ENCODE peak calls at places on chromosomes 16 and 17, in five cellular contexts. E, L, T, C and Z are unnamed samples.

GRCh38 chr17:39676198-39676819 is 8.1 kb downstream of the PNMT start:
- DNase-seq in E (no peak), L (no peak), T (peak), C (no peak), Z (peak)

GRCh38 chr16:67388191-67388590 is 5.1 kb downstream of the TPPP3 start:
- DNase-seq in E (no peak), L (no peak), T (no peak), C (no peak), Z (no peak)

GRCh38 chr16:67198238-67198734 is 645 bp upstream of the ELMO3 start:
- DNase-seq in E (peak), L (no peak), T (peak), C (peak), Z (peak)

GRCh38 chr17:43938838-43939182 is 3.5 kb downstream of the PPY start:
- DNase-seq in E (no peak), L (no peak), T (no peak), C (no peak), Z (no peak)

GRCh38 chr16:57137043-57137442 is 44.7 kb downstream of the CPNE2 start:
- DNase-seq in E (no peak), L (no peak), T (no peak), C (no peak), Z (no peak)

GRCh38 chr16:82633964-82634600 is 7.3 kb downstream of the CDH13 start:
- DNase-seq in E (peak), L (no peak), T (no peak), C (peak), Z (no peak)

GRCh38 chr16:79658301-79659001 is 57.9 kb upstream of the MAF start:
- DNase-seq in E (peak), L (peak), T (peak), C (peak), Z (no peak)

GRCh38 chr16:11677959-11678881 is 10.0 kb downstream of the SNN start:
- DNase-seq in E (no peak), L (no peak), T (no peak), C (no peak), Z (peak)

GRCh38 chr16:27349276-27349675 is 35.5 kb downstream of the IL4R start:
- DNase-seq in E (no peak), L (no peak), T (no peak), C (no peak), Z (no peak)

GRCh38 chr17:38742431-38743308 is 5.5 kb downstream of the PCGF2 start:
- DNase-seq in E (peak), L (peak), T (no peak), C (peak), Z (peak)

GRCh38 chr17:61551255-61551742 is 39.7 kb downstream of the NACA2 start:
- DNase-seq in E (no peak), L (no peak), T (no peak), C (peak), Z (no peak)

GRCh38 chr17:4998666-4999428 is 1.1 kb downstream of the KIF1C start:
- DNase-seq in E (no peak), L (no peak), T (peak), C (no peak), Z (peak)

GRCh38 chr17:17713839-17714238 is 32.6 kb downstream of the RAI1 start:
- DNase-seq in E (no peak), L (no peak), T (peak), C (peak), Z (peak)
- TF ChIP-seq CTCF in E (no peak), L (no peak), T (no peak), C (no peak), Z (no peak)

GRCh38 chr16:3655791-3656490 is 1.4 kb downstream of the DNASE1 start:
- DNase-seq in E (no peak), L (no peak), T (no peak), C (no peak), Z (no peak)

GRCh38 chr16:3655030-3655790 is 719 bp downstream of the DNASE1 start:
- DNase-seq in E (no peak), L (no peak), T (no peak), C (no peak), Z (no peak)

GRCh38 chr16:3652373-3653037 is 2.0 kb upstream of the DNASE1 start:
- DNase-seq in E (no peak), L (no peak), T (peak), C (no peak), Z (no peak)

GRCh38 chr16:3656491-3657468 is 2.3 kb downstream of the DNASE1 start:
- DNase-seq in E (no peak), L (no peak), T (no peak), C (no peak), Z (no peak)

GRCh38 chr16:3654249-3654991 is at the start of gene DNASE1:
- DNase-seq in E (peak), L (peak), T (peak), C (peak), Z (peak)
- H3K27ac ChIP-seq in E (no peak), L (no peak), T (peak), C (no peak), Z (peak)

DNA sequence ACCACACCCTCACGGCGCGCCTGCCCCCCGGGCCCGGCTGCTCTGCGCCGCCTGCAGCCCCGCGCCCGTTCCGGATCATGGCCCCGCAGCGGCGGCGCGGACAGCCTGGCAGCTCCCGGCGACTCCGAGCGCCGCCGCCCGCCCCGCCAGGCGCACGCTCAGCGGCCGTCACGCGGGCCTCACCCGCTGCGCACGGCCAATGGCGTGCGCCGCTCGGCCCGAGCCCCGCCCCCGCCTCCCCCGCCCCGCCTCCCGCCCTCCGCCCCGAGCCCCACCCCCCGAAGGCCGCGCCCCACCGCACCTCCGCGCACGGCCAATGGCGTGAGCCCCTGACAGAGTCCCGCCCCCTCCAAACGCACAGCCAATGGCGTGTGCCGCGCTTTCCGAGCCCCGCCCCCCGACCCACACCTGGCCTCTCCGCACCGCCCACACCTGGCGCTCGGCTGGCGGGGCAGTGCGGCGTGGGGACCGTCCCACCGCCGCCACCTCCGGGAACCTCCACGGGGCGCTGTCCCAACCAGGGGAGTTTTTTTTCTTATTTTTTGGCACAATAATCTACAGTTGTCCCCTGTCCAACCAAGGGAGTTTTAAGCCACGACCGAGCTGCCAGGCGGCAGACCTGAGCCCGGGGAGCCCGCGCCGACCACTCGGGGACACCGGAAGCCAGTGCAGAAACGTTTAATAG is at the start of gene PCYT2:
- DNase-seq in E (peak), L (peak), T (peak), C (peak), Z (peak)
- TF ChIP-seq CTCF in E (no peak), L (no peak), T (no peak), C (no peak), Z (no peak)

GRCh38 chr16:15986261-15986660 is 36.8 kb downstream of the ABCC1 start:
- DNase-seq in E (no peak), L (no peak), T (no peak), C (no peak), Z (no peak)
- H3K27ac ChIP-seq in E (no peak), L (no peak), T (no peak), C (no peak), Z (no peak)

DNA sequence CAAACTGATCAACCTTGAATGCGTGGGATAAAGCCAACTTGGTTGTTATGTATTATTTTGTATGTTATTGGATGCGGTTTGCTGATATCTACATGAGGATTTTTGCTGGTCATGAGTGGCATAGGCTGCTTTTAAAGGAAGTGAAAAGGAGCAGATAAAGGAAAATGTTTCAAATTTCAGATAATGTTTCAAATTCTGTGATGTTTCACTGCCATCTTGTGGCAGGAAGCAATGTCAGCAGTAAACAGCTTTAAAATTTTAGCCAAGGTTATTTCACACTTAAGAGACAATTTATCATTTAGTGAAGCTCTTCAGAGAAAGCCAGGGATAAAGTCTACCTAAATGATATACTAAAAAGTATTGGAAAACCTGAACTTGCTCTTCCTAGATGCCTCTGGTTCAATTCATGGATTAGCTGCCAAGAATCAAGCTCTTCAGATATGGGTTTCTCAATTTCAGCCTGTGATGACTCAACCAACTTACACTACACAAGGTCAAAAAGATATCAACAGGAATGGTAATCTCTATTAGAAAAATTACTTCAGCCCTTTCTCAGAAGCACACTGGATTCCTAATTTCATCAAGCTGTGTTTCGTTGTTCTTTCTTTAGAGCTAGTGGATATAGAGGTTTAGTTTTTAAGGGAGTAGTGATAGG is 136.0 kb upstream of the C17orf78 start:
- DNase-seq in E (no peak), L (no peak), T (no peak), C (peak), Z (no peak)
- TF ChIP-seq CTCF in E (peak), L (peak), T (peak), C (peak), Z (peak)

GRCh38 chr17:45088741-45089140 is 27.6 kb downstream of the NMT1 start:
- DNase-seq in E (no peak), L (no peak), T (no peak), C (no peak), Z (peak)

GRCh38 chr17:45087978-45088377 is 26.9 kb downstream of the NMT1 start:
- DNase-seq in E (no peak), L (no peak), T (no peak), C (no peak), Z (no peak)

GRCh38 chr17:45086346-45086745 is 25.2 kb downstream of the NMT1 start:
- DNase-seq in E (no peak), L (no peak), T (no peak), C (no peak), Z (no peak)

GRCh38 chr17:45087496-45087975 is 26.4 kb downstream of the NMT1 start:
- DNase-seq in E (no peak), L (no peak), T (no peak), C (peak), Z (peak)

GRCh38 chr17:45086865-45087495 is 25.9 kb downstream of the NMT1 start:
- DNase-seq in E (no peak), L (no peak), T (no peak), C (no peak), Z (no peak)
- H3K27ac ChIP-seq in E (no peak), L (no peak), T (no peak), C (no peak), Z (peak)

GRCh38 chr17:71085238-71086033 is 916.1 kb downstream of the KCNJ2 start:
- DNase-seq in E (peak), L (no peak), T (peak), C (no peak), Z (peak)

GRCh38 chr17:71081666-71082065 is 912.3 kb downstream of the KCNJ2 start:
- DNase-seq in E (no peak), L (no peak), T (no peak), C (no peak), Z (no peak)

GRCh38 chr17:71084838-71085237 is 915.5 kb downstream of the KCNJ2 start:
- DNase-seq in E (no peak), L (no peak), T (no peak), C (no peak), Z (no peak)

GRCh38 chr17:71080937-71081336 is 911.6 kb downstream of the KCNJ2 start:
- DNase-seq in E (no peak), L (no peak), T (no peak), C (no peak), Z (no peak)

GRCh38 chr17:71084219-71084618 is 914.9 kb downstream of the KCNJ2 start:
- DNase-seq in E (peak), L (no peak), T (peak), C (no peak), Z (peak)
- TF ChIP-seq CTCF in E (peak), L (no peak), T (peak), C (peak), Z (peak)

GRCh38 chr17:75009139-75009724 is 3.2 kb upstream of the MRPL58 start:
- DNase-seq in E (no peak), L (no peak), T (no peak), C (no peak), Z (no peak)

GRCh38 chr17:75012320-75013076 is at the start of gene MRPL58:
- DNase-seq in E (peak), L (peak), T (peak), C (peak), Z (peak)

GRCh38 chr17:75013077-75013391 is 564 bp downstream of the MRPL58 start:
- DNase-seq in E (no peak), L (no peak), T (no peak), C (no peak), Z (no peak)

GRCh38 chr17:75010683-75011406 is 1.6 kb upstream of the MRPL58 start:
- DNase-seq in E (peak), L (peak), T (peak), C (peak), Z (peak)

DNA sequence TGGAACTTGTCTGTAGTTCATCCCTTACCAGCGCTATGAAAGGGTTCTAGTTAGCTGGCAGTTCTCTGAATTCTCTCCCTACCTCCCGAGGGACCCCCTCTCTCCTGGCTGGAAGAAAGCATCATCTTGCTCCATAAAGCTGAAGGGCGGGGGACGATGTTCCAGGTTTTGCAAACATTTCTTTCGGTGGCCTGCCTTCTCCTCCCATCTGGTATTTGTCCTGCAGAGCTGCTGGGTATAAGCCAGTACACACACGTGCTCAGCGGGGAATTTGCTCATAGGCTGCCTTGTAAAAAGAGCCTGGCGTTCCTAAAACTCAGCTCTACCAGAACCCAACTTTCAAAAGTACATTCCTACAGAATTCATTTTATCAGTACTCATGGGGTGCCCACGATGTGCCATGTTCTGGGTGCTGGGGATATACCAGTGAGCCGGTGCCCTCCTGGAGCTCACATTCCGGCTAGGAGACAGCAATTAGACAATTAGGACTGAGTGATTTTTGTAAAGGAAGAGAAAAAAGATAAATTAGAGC is 616 bp upstream of the MRPL58 start:
- DNase-seq in E (no peak), L (peak), T (peak), C (peak), Z (peak)
- H3K27ac ChIP-seq in E (peak), L (peak), T (peak), C (peak), Z (peak)